ENCODE peak calls at places on chromosome 9, in five cellular contexts. Y is WTC11; W is naive thymus-derived CD4-positive, alpha-beta T cell; N is cardiac muscle cell; H is renal cortical epithelial cell. I is an unnamed sample.

GRCh38 chr9:132182609-132183073 is 20.8 kb downstream of the NTNG2 start:
- DNase-seq in Y (no peak), W (no peak), N (peak), H (peak), I (no peak)

GRCh38 chr9:112110773-112111106 is 64.4 kb downstream of the SUSD1 start:
- DNase-seq in Y (no peak), W (no peak), N (no peak), H (no peak), I (no peak)

GRCh38 chr9:97705354-97705950 is 8.3 kb upstream of the XPA start:
- DNase-seq in Y (no peak), W (no peak), N (no peak), H (peak), I (no peak)

GRCh38 chr9:28365020-28365640 is 791.8 kb upstream of the C9orf72 start:
- DNase-seq in Y (peak), W (no peak), N (peak), H (peak), I (peak)

GRCh38 chr9:81608289-81608657 is 81.1 kb downstream of the TLE1 start:
- DNase-seq in Y (no peak), W (no peak), N (no peak), H (no peak), I (no peak)

GRCh38 chr9:129109504-129109903 is 1.1 kb downstream of the CRAT start:
- DNase-seq in Y (peak), W (no peak), N (no peak), H (no peak), I (peak)

GRCh38 chr9:84062538-84062937 is 81.9 kb downstream of the RMI1 start:
- DNase-seq in Y (no peak), W (no peak), N (no peak), H (no peak), I (no peak)

GRCh38 chr9:27470291-27470805 is 53.7 kb upstream of the IFNK start:
- DNase-seq in Y (no peak), W (no peak), N (no peak), H (no peak), I (no peak)

GRCh38 chr9:89461302-89461701 is 36.6 kb downstream of the SEMA4D start:
- DNase-seq in Y (no peak), W (no peak), N (peak), H (peak), I (no peak)

GRCh38 chr9:3903273-3903672 is 377.5 kb upstream of the RFX3 start:
- DNase-seq in Y (no peak), W (no peak), N (no peak), H (no peak), I (no peak)

I was measured in D341Med.